ENCODE peak calls at places on chromosome 19, in four cellular contexts. One of them, this sample, is unnamed.

GRCh38 chr19:45153339-45154063 is 7.3 kb downstream of the NKPD1 start:
- DNase-seq in HepG2: no peak
- DNase-seq in K562: peak
- DNase-seq in SK-N-SH: peak
- DNase-seq in this sample: no peak

GRCh38 chr19:6811906-6812305 is 39.4 kb downstream of the VAV1 start:
- DNase-seq in HepG2: peak
- DNase-seq in K562: peak
- DNase-seq in SK-N-SH: peak
- DNase-seq in this sample: peak

GRCh38 chr19:869245-870177 is 10.0 kb downstream of the CFD start:
- DNase-seq in HepG2: no peak
- DNase-seq in K562: no peak
- DNase-seq in SK-N-SH: no peak
- DNase-seq in this sample: peak

GRCh38 chr19:29499261-29499920 is 26.4 kb upstream of the VSTM2B start:
- DNase-seq in HepG2: no peak
- DNase-seq in K562: no peak
- DNase-seq in SK-N-SH: no peak
- DNase-seq in this sample: no peak

GRCh38 chr19:38686530-38686888 is 39.1 kb downstream of the ACTN4 start:
- DNase-seq in HepG2: no peak
- DNase-seq in K562: no peak
- DNase-seq in SK-N-SH: no peak
- DNase-seq in this sample: no peak

GRCh38 chr19:4499318-4499717 is 19.0 kb downstream of the PLIN4 start:
- DNase-seq in HepG2: no peak
- DNase-seq in K562: no peak
- DNase-seq in SK-N-SH: no peak
- DNase-seq in this sample: no peak

GRCh38 chr19:14689598-14690503 is at the start of gene ZNF333:
- DNase-seq in HepG2: peak
- DNase-seq in K562: peak
- DNase-seq in SK-N-SH: peak
- DNase-seq in this sample: peak

GRCh38 chr19:2242092-2242537 is 5.5 kb downstream of the SF3A2 start:
- DNase-seq in HepG2: peak
- DNase-seq in K562: no peak
- DNase-seq in SK-N-SH: no peak
- DNase-seq in this sample: no peak

GRCh38 chr19:1408300-1409203 is 1.2 kb downstream of the DAZAP1 start:
- DNase-seq in HepG2: no peak
- DNase-seq in K562: peak
- DNase-seq in SK-N-SH: peak
- DNase-seq in this sample: no peak

GRCh38 chr19:18967358-18968146 is 26.5 kb upstream of the HOMER3 start:
- DNase-seq in HepG2: no peak
- DNase-seq in K562: no peak
- DNase-seq in SK-N-SH: no peak
- DNase-seq in this sample: no peak

GRCh38 chr19:49792829-49793560 is 20.1 kb downstream of the FUZ start:
- DNase-seq in HepG2: no peak
- DNase-seq in K562: no peak
- DNase-seq in SK-N-SH: no peak
- DNase-seq in this sample: no peak

GRCh38 chr19:39400997-39401548 is 5.6 kb upstream of the ZFP36 start:
- DNase-seq in HepG2: no peak
- DNase-seq in K562: no peak
- DNase-seq in SK-N-SH: no peak
- DNase-seq in this sample: no peak

GRCh38 chr19:19185853-19186728 is 5.9 kb downstream of the BORCS8 start:
- DNase-seq in HepG2: peak
- DNase-seq in K562: peak
- DNase-seq in SK-N-SH: peak
- DNase-seq in this sample: peak

GRCh38 chr19:46487178-46487801 is 8.4 kb downstream of the PNMA8B start:
- DNase-seq in HepG2: no peak
- DNase-seq in K562: no peak
- DNase-seq in SK-N-SH: no peak
- DNase-seq in this sample: no peak

GRCh38 chr19:44653977-44654784 is 10.5 kb downstream of the PVR start:
- DNase-seq in HepG2: peak
- DNase-seq in K562: peak
- DNase-seq in SK-N-SH: no peak
- DNase-seq in this sample: no peak

GRCh38 chr19:35269425-35270117 is 809 bp downstream of the USF2 start:
- DNase-seq in HepG2: peak
- DNase-seq in K562: peak
- DNase-seq in SK-N-SH: peak
- DNase-seq in this sample: peak

GRCh38 chr19:3619631-3620012 is 7.0 kb downstream of the CACTIN start:
- DNase-seq in HepG2: no peak
- DNase-seq in K562: no peak
- DNase-seq in SK-N-SH: no peak
- DNase-seq in this sample: no peak

DNA sequence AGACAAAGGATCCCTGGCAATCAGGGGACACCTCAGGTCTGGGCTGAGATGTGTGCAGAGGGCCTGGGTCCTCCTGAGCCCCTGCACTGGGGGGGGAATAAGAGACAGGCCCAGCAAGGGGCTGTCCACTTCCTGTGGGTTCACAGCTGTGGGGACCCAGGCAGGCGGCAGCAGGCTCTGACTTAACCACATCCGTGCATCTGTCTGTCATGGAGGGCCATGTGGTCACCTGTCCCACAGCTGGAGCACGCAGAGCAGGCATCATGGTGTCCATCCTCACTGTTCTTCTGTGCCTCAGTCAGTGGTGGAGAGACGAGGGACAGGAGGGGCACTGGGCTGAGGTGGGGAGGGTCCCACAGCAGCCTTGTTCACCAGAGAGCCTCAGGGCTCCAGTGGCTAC is 16.3 kb upstream of the KIR3DL3 start:
- DNase-seq in HepG2: no peak
- DNase-seq in K562: no peak
- DNase-seq in SK-N-SH: no peak
- DNase-seq in this sample: no peak
- TF ChIP-seq ELF1 in HepG2: no peak
- TF ChIP-seq ELF1 in K562: no peak
- TF ChIP-seq ELF1 in SK-N-SH: no peak
- TF ChIP-seq ELF1 in this sample: no peak

GRCh38 chr19:32866564-32867265 is 2.9 kb downstream of the SLC7A9 start:
- DNase-seq in HepG2: no peak
- DNase-seq in K562: no peak
- DNase-seq in SK-N-SH: no peak
- DNase-seq in this sample: no peak
- TF ChIP-seq ELF1 in HepG2: no peak
- TF ChIP-seq ELF1 in K562: no peak
- TF ChIP-seq ELF1 in SK-N-SH: no peak
- TF ChIP-seq ELF1 in this sample: no peak

GRCh38 chr19:56119585-56119978 is 1.5 kb downstream of the ZNF787 start:
- DNase-seq in HepG2: peak
- DNase-seq in K562: no peak
- DNase-seq in SK-N-SH: peak
- DNase-seq in this sample: no peak
- TF ChIP-seq ELF1 in HepG2: no peak
- TF ChIP-seq ELF1 in K562: no peak
- TF ChIP-seq ELF1 in SK-N-SH: no peak
- TF ChIP-seq ELF1 in this sample: no peak

GRCh38 chr19:16160943-16161560 is 12.3 kb downstream of the CIB3 start:
- DNase-seq in HepG2: peak
- DNase-seq in K562: peak
- DNase-seq in SK-N-SH: no peak
- DNase-seq in this sample: peak
- TF ChIP-seq ELF1 in HepG2: no peak
- TF ChIP-seq ELF1 in K562: no peak
- TF ChIP-seq ELF1 in SK-N-SH: no peak
- TF ChIP-seq ELF1 in this sample: no peak

GRCh38 chr19:40596608-40597328 is 4.4 kb upstream of the LTBP4 start:
- DNase-seq in HepG2: peak
- DNase-seq in K562: peak
- DNase-seq in SK-N-SH: peak
- DNase-seq in this sample: peak

GRCh38 chr19:40594251-40594650 is 6.9 kb upstream of the LTBP4 start:
- DNase-seq in HepG2: no peak
- DNase-seq in K562: no peak
- DNase-seq in SK-N-SH: peak
- DNase-seq in this sample: no peak

GRCh38 chr19:40597329-40597838 is 3.8 kb upstream of the LTBP4 start:
- DNase-seq in HepG2: no peak
- DNase-seq in K562: no peak
- DNase-seq in SK-N-SH: no peak
- DNase-seq in this sample: no peak

GRCh38 chr19:40592170-40592569 is 9.0 kb upstream of the LTBP4 start:
- DNase-seq in HepG2: peak
- DNase-seq in K562: peak
- DNase-seq in SK-N-SH: peak
- DNase-seq in this sample: no peak

GRCh38 chr19:40594657-40595077 is 6.5 kb upstream of the LTBP4 start:
- DNase-seq in HepG2: no peak
- DNase-seq in K562: peak
- DNase-seq in SK-N-SH: no peak
- DNase-seq in this sample: no peak
- TF ChIP-seq ELF1 in HepG2: no peak
- TF ChIP-seq ELF1 in K562: no peak
- TF ChIP-seq ELF1 in SK-N-SH: no peak
- TF ChIP-seq ELF1 in this sample: no peak